ENCODE peak calls at places on chromosome 20, in six cellular contexts. One of them, this sample, is unnamed.

GRCh38 chr20:31496761-31497295 is 17.4 kb upstream of the HM13 start:
- DNase-seq in PC-9: no peak
- DNase-seq in PC-3: no peak
- DNase-seq in neural progenitor cell: no peak
- DNase-seq in fibroblast of lung: no peak
- DNase-seq in DND-41: no peak
- DNase-seq in this sample: no peak

GRCh38 chr20:64065973-64066341 is 3.0 kb downstream of the TCEA2 start:
- DNase-seq in PC-3: peak; percentile 82
- DNase-seq in fibroblast of lung: peak; percentile 76
- DNase-seq in PC-9: peak; percentile 92
- DNase-seq in neural progenitor cell: no peak
- DNase-seq in DND-41: no peak
- DNase-seq in this sample: peak; percentile 77

GRCh38 chr20:25867776-25868649 is 171.4 kb upstream of the ZNF337 start:
- DNase-seq in PC-3: no peak
- DNase-seq in neural progenitor cell: peak; percentile 86
- DNase-seq in DND-41: no peak
- DNase-seq in PC-9: peak; percentile 68
- DNase-seq in fibroblast of lung: peak; percentile 43
- DNase-seq in this sample: no peak

GRCh38 chr20:35561268-35561667 is 19.4 kb downstream of the ERGIC3 start:
- DNase-seq in PC-3: peak; percentile 63
- DNase-seq in DND-41: peak; percentile 32
- DNase-seq in neural progenitor cell: peak; percentile 77
- DNase-seq in PC-9: peak; percentile 61
- DNase-seq in fibroblast of lung: peak; percentile 62
- DNase-seq in this sample: peak; percentile 38

GRCh38 chr20:46309945-46310344 is 1.6 kb upstream of the CDH22 start:
- DNase-seq in neural progenitor cell: no peak
- DNase-seq in fibroblast of lung: no peak
- DNase-seq in PC-9: no peak
- DNase-seq in PC-3: no peak
- DNase-seq in DND-41: no peak
- DNase-seq in this sample: no peak

GRCh38 chr20:39795401-39796272 is 833.5 kb downstream of the DHX35 start:
- DNase-seq in PC-3: no peak
- DNase-seq in fibroblast of lung: peak; percentile 51
- DNase-seq in neural progenitor cell: no peak
- DNase-seq in DND-41: no peak
- DNase-seq in PC-9: no peak
- DNase-seq in this sample: peak; percentile 59

GRCh38 chr20:47133809-47134456 is 222.6 kb downstream of the ZMYND8 start:
- DNase-seq in DND-41: no peak
- DNase-seq in neural progenitor cell: no peak
- DNase-seq in fibroblast of lung: peak; percentile 79
- DNase-seq in PC-3: peak; percentile 66
- DNase-seq in PC-9: peak; percentile 67
- DNase-seq in this sample: peak; percentile 60

GRCh38 chr20:34522969-34523871 is 7.0 kb downstream of the DYNLRB1 start:
- DNase-seq in PC-3: peak; percentile 87
- DNase-seq in DND-41: peak; percentile 64
- DNase-seq in PC-9: peak; percentile 55
- DNase-seq in fibroblast of lung: peak; percentile 62
- DNase-seq in neural progenitor cell: peak; percentile 69
- DNase-seq in this sample: peak; percentile 46

GRCh38 chr20:54524849-54525248 is 49.5 kb downstream of the DOK5 start:
- DNase-seq in PC-9: no peak
- DNase-seq in fibroblast of lung: no peak
- DNase-seq in DND-41: no peak
- DNase-seq in PC-3: no peak
- DNase-seq in neural progenitor cell: no peak
- DNase-seq in this sample: no peak

GRCh38 chr20:34980543-34981213 is 25.0 kb downstream of the MYH7B start:
- DNase-seq in DND-41: no peak
- DNase-seq in PC-9: no peak
- DNase-seq in PC-3: no peak
- DNase-seq in fibroblast of lung: peak; percentile 33
- DNase-seq in neural progenitor cell: peak; percentile 32
- DNase-seq in this sample: no peak

GRCh38 chr20:1209447-1210387 is 6.5 kb downstream of the C20orf202 start:
- DNase-seq in fibroblast of lung: no peak
- DNase-seq in PC-3: peak; percentile 43
- DNase-seq in DND-41: no peak
- DNase-seq in PC-9: peak; percentile 19
- DNase-seq in neural progenitor cell: no peak
- DNase-seq in this sample: no peak

GRCh38 chr20:1212607-1213396 is 9.5 kb downstream of the C20orf202 start:
- DNase-seq in fibroblast of lung: peak; percentile 72
- DNase-seq in PC-9: peak; percentile 61
- DNase-seq in PC-3: peak; percentile 87
- DNase-seq in neural progenitor cell: peak; percentile 90
- DNase-seq in DND-41: peak; percentile 38
- DNase-seq in this sample: peak; percentile 46

GRCh38 chr20:1210501-1210900 is 7.2 kb downstream of the C20orf202 start:
- DNase-seq in DND-41: no peak
- DNase-seq in fibroblast of lung: peak; percentile 30
- DNase-seq in neural progenitor cell: no peak
- DNase-seq in PC-9: no peak
- DNase-seq in PC-3: no peak
- DNase-seq in this sample: no peak

GRCh38 chr20:1214838-1215261 is 11.0 kb upstream of the RAD21L1 start:
- DNase-seq in PC-9: no peak
- DNase-seq in neural progenitor cell: no peak
- DNase-seq in PC-3: no peak
- DNase-seq in DND-41: no peak
- DNase-seq in fibroblast of lung: peak; percentile 18
- DNase-seq in this sample: no peak

GRCh38 chr20:1211954-1212497 is 8.8 kb downstream of the C20orf202 start:
- DNase-seq in PC-3: no peak
- DNase-seq in neural progenitor cell: no peak
- DNase-seq in DND-41: no peak
- DNase-seq in PC-9: no peak
- DNase-seq in fibroblast of lung: no peak
- DNase-seq in this sample: no peak
- H3K27ac ChIP-seq in PC-3: no peak overlapping the region
- H3K27ac ChIP-seq in neural progenitor cell: no peak overlapping the region
- H3K27ac ChIP-seq in DND-41: no peak overlapping the region
- H3K27ac ChIP-seq in PC-9: no peak overlapping the region
- H3K27ac ChIP-seq in fibroblast of lung: no peak overlapping the region
- H3K27ac ChIP-seq in this sample: no peak overlapping the region

GRCh38 chr20:21516180-21516567 is 2.3 kb upstream of the NKX2-2 start:
- DNase-seq in PC-3: no peak
- DNase-seq in fibroblast of lung: no peak
- DNase-seq in neural progenitor cell: peak; percentile 25
- DNase-seq in PC-9: no peak
- DNase-seq in DND-41: no peak
- DNase-seq in this sample: no peak

GRCh38 chr20:21514553-21515251 is 838 bp upstream of the NKX2-2 start:
- DNase-seq in DND-41: no peak
- DNase-seq in neural progenitor cell: peak; percentile 69
- DNase-seq in PC-9: no peak
- DNase-seq in fibroblast of lung: no peak
- DNase-seq in PC-3: no peak
- DNase-seq in this sample: no peak

GRCh38 chr20:21513881-21514540 is at the start of gene NKX2-2:
- DNase-seq in DND-41: no peak
- DNase-seq in PC-3: no peak
- DNase-seq in neural progenitor cell: peak; percentile 49
- DNase-seq in fibroblast of lung: no peak
- DNase-seq in PC-9: no peak
- DNase-seq in this sample: peak; percentile 28

GRCh38 chr20:21516861-21517565 is 3.1 kb upstream of the NKX2-2 start:
- DNase-seq in DND-41: no peak
- DNase-seq in PC-3: no peak
- DNase-seq in PC-9: no peak
- DNase-seq in fibroblast of lung: no peak
- DNase-seq in neural progenitor cell: peak; percentile 55
- DNase-seq in this sample: no peak

GRCh38 chr20:21515300-21516179 is 1.7 kb upstream of the NKX2-2 start:
- DNase-seq in fibroblast of lung: no peak
- DNase-seq in DND-41: no peak
- DNase-seq in PC-3: no peak
- DNase-seq in PC-9: no peak
- DNase-seq in neural progenitor cell: peak; percentile 84
- DNase-seq in this sample: no peak
- TF ChIP-seq EZH2 in fibroblast of lung: peak; percentile 82
- TF ChIP-seq EZH2 in DND-41: no peak
- TF ChIP-seq EZH2 in PC-3: peak; percentile 89
- TF ChIP-seq EZH2 in PC-9: no peak
- TF ChIP-seq EZH2 in neural progenitor cell: peak; percentile 72
- TF ChIP-seq EZH2 in this sample: peak; percentile 92

DNA sequence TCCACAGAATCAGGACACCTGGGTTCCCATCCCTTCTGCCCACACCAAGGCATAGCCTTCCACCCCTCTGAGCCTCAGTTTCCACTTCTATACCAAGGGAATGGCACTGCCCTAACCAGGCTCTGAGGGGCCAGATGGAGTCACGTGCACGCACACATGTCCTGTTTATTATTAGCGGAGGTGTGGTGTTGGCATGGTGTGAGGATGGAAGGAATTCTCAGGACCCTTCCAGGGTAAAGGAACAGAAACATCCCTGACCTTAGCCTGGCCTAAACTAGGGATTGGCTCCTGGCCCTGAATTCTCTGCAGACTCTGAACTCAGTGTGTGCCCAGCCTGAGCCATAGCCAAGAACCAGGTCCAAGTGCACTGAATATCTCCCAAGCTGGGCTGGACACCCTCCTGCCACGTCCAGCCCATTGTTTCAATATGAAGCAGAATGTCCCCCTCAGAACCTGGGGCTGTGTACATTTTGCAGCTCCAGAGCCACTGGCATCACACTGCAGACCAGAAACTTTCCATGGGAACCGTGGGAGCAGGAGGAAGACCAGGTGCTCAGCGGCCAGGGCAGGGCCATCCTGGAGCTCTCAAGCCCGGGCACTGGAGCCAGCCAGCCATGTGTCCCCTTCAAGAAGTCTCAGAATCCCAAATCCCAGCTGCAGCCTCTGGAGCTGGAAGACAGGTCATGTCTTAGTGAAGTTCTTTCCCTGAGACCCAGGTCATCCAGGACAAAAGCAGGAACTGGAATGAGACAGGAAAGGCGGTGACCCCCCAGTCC is 208.4 kb downstream of the ANKRD60 start:
- DNase-seq in fibroblast of lung: no peak
- DNase-seq in neural progenitor cell: no peak
- DNase-seq in DND-41: no peak
- DNase-seq in PC-3: no peak
- DNase-seq in PC-9: no peak
- DNase-seq in this sample: no peak
- H3K27ac ChIP-seq in fibroblast of lung: no peak overlapping the region
- H3K27ac ChIP-seq in neural progenitor cell: no peak overlapping the region
- H3K27ac ChIP-seq in DND-41: no peak overlapping the region
- H3K27ac ChIP-seq in PC-3: no peak overlapping the region
- H3K27ac ChIP-seq in PC-9: peak overlapping the region; percentile 93
- H3K27ac ChIP-seq in this sample: no peak overlapping the region

DNA sequence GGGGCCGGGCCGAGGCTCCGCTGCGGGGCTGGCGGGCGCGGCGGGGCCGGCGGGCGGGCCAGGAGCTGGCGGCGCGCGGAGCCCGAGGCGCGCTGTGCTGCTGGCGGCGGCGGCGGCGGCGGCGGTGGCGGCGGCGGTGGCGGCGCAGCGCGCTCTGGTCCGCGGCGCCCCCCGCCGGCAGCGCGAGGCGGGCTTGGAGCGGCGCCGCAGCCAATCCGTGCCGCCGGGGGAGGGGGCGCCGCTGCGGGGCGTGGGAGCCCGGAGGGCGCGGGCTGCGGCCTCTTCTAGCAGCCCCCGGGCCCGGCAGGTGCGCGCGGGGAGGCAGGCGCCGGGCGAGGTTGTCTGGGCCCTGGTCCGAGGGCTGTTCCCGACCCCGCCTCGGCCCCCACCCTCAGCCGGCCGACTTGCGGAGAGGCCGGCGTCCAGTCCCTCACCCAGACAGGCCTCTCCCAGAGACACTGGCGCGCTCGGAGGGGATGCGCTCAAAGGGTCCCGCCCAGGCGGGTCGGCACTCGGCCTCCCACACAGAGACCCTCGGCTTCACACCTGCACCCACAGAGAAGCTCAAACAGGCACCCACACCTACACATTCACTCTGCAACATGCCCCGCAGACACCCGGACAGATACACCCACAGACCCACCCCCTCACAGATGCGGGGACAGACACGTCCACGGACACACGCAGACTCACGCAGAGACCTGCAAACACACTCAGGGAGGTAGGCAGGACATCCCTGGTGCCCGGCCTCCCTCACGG is at the start of gene RIMS4:
- DNase-seq in DND-41: no peak
- DNase-seq in PC-9: no peak
- DNase-seq in fibroblast of lung: no peak
- DNase-seq in PC-3: no peak
- DNase-seq in neural progenitor cell: peak; percentile 88
- DNase-seq in this sample: no peak
- TF ChIP-seq EZH2 in DND-41: no peak
- TF ChIP-seq EZH2 in PC-9: no peak
- TF ChIP-seq EZH2 in fibroblast of lung: peak; percentile 80
- TF ChIP-seq EZH2 in PC-3: peak; percentile 87
- TF ChIP-seq EZH2 in neural progenitor cell: no peak
- TF ChIP-seq EZH2 in this sample: peak; percentile 65